ENCODE peak calls at places on chromosomes 7 and 10, in four cellular contexts. U, Q, O and C are unnamed samples.

GRCh38 chr7:30974605-30975256 is 11.0 kb downstream of the GHRHR start:
- DNase-seq in U (peak), Q (peak), O (peak), C (peak)

GRCh38 chr10:119368991-119369869 is 161.9 kb downstream of the GRK5 start:
- DNase-seq in U (no peak), Q (no peak), O (no peak), C (no peak)

GRCh38 chr10:132802694-132803320 is 16.9 kb upstream of the NKX6-2 start:
- DNase-seq in U (no peak), Q (peak), O (no peak), C (no peak)

GRCh38 chr10:43255644-43256431 is 11.0 kb downstream of the RASGEF1A start:
- DNase-seq in U (peak), Q (peak), O (no peak), C (peak)

GRCh38 chr10:27535312-27535711 is 31.2 kb downstream of the RAB18 start:
- DNase-seq in U (no peak), Q (no peak), O (no peak), C (no peak)

GRCh38 chr7:30238721-30239441 is 45.5 kb upstream of the ZNRF2 start:
- DNase-seq in U (no peak), Q (peak), O (peak), C (no peak)

GRCh38 chr7:73606801-73607691 is 17.3 kb downstream of the MLXIPL start:
- DNase-seq in U (peak), Q (peak), O (no peak), C (peak)

GRCh38 chr7:78649976-78650375 is 803.5 kb downstream of the MAGI2 start:
- DNase-seq in U (no peak), Q (no peak), O (no peak), C (no peak)

GRCh38 chr10:43353495-43354324 is 17.7 kb upstream of the FXYD4 start:
- DNase-seq in U (no peak), Q (no peak), O (no peak), C (no peak)

GRCh38 chr10:118444016-118444415 is 101.9 kb upstream of the FAM204A start:
- DNase-seq in U (no peak), Q (no peak), O (no peak), C (no peak)

GRCh38 chr7:19095461-19095860 is 22.0 kb downstream of the TWIST1 start:
- DNase-seq in U (no peak), Q (no peak), O (no peak), C (no peak)

GRCh38 chr7:29623976-29624375 is 60.3 kb downstream of the PRR15 start:
- DNase-seq in U (no peak), Q (no peak), O (no peak), C (no peak)

GRCh38 chr10:86258488-86258887 is 108.1 kb downstream of the GRID1 start:
- DNase-seq in U (peak), Q (no peak), O (no peak), C (no peak)

GRCh38 chr10:21626457-21627161 is 92.6 kb downstream of the MLLT10 start:
- DNase-seq in U (no peak), Q (no peak), O (no peak), C (no peak)

GRCh38 chr10:5566606-5567005 is 41.8 kb downstream of the CALML3 start:
- DNase-seq in U (peak), Q (no peak), O (no peak), C (no peak)

GRCh38 chr10:14810969-14811953 is 26.6 kb downstream of the CDNF start:
- DNase-seq in U (no peak), Q (no peak), O (no peak), C (no peak)

GRCh38 chr10:22310928-22311327 is 5.3 kb upstream of the COMMD3 start:
- DNase-seq in U (no peak), Q (no peak), O (no peak), C (no peak)

GRCh38 chr7:117666019-117666418 is 186.2 kb downstream of the CFTR start:
- DNase-seq in U (no peak), Q (no peak), O (no peak), C (no peak)
- TF ChIP-seq FOXK2 in U (no peak), Q (no peak), O (no peak), C (no peak)

DNA sequence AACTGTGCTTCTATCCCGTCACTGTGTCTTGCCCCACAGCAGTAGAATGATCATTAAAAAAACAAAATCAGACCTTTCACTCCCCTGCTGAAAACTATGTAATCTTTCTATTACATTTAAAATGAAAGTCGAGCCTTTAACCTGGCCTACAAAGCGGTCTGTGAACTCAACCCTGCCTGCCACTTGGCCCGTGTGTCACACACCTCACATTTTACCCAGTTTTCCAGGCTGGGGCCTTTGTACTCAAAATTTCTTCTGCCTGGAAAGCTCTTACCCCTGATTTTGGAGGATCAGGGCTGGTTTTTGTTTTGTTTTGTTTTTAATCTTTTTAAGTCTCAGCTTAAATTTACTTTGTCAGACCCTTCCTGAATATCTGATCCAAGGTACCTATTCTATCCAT is 82.1 kb downstream of the UBE2H start:
- DNase-seq in U (no peak), Q (no peak), O (no peak), C (no peak)
- TF ChIP-seq FOXM1 in U (no peak), Q (no peak), O (no peak), C (no peak)

DNA sequence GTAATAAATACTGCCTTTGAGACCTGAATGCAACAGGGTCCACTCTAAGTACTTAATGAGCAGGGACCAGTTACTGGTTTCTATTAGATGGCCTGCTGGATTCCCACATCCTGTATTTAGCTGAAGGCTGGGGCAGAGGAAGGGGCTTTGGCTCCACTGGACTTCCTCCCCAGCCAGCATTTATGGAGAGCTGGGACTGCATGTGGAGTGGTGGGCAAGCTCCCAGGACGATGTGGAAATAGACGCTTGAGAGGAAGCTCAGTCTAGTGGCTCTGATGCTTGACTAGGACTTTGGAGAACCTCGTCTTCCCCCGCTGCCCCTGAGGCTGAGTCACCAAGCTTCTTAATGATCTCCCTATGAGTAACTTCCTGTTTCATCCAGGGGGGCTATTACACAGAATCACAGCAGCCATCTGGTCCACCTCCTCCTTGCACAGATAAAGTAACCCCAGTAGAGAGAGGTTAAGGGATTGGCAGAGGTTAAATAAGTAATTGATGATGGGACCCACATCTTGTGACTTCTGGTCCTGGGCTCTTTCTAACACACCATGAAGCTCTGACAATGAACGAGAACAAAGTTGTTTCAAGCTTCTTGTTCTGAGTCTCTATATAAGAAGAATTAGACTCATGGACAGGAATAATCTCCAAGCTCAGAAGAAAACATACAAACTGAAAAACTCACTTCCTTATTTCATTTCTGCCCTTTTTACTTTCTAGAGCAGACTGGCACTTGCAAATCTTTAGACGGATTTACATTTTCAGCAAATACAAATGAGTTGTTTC is 126.2 kb downstream of the PRPF18 start:
- DNase-seq in U (peak), Q (no peak), O (peak), C (no peak)
- TF ChIP-seq FOXK2 in U (no peak), Q (no peak), O (no peak), C (no peak)

GRCh38 chr7:98133181-98133580 is 26.5 kb downstream of the LMTK2 start:
- DNase-seq in U (peak), Q (no peak), O (peak), C (no peak)
- TF ChIP-seq FOXM1 in U (peak), Q (no peak), O (peak), C (no peak)

DNA sequence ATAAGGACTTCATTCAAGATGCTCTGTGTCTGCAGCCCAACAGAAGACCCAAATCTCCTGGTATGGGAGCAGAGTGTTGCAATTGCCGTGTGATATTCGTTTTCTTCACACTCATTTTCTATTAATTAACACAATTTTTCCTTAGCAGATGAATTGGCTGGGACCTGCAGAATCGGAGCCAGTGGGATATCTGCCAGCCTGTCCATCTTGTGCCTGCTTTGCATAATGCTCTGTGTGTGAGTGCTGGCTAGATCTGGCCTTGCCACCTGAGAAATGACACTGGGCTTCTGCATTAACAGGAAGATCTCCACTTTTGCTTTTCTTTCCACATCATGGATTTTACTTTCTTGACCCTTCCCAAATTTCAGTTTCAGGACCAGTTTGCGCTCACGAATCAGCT is 70.4 kb upstream of the GPR158 start:
- DNase-seq in U (no peak), Q (no peak), O (no peak), C (no peak)
- TF ChIP-seq FOXK2 in U (no peak), Q (no peak), O (no peak), C (no peak)

GRCh38 chr7:40680657-40681056 is 545.9 kb downstream of the SUGCT start:
- DNase-seq in U (peak), Q (peak), O (no peak), C (peak)

GRCh38 chr7:40682696-40683095 is 547.9 kb downstream of the SUGCT start:
- DNase-seq in U (no peak), Q (no peak), O (no peak), C (no peak)
- TF ChIP-seq FOXM1 in U (no peak), Q (no peak), O (no peak), C (no peak)

GRCh38 chr10:29590598-29591415 is 44.0 kb downstream of the SVIL start:
- DNase-seq in U (peak), Q (peak), O (no peak), C (peak)
- TF ChIP-seq FOXK2 in U (no peak), Q (no peak), O (no peak), C (no peak)

DNA sequence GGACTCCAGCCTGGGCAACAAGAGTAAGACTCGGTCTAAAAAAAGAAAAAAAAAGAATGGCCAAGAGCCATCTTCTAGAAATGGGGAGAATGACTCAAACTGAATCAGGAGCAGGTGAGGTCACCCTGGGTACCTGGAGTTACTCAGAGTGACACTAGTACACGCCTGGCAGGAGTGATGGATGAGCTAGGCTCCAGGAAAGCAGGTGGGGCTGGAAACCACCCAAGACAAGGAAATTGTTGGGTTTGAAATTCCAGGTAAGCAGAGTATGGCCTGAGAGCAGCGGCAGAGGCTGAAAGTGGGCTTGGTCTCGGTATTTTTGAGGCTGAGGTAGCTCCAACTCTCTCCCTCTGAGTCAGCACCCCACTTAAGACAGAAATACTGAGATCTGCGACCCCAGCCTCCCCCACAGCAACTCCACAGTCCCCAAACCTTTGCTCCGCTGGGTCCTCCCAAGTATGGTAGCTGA is 18.5 kb downstream of the DDIT4 start:
- DNase-seq in U (no peak), Q (no peak), O (no peak), C (no peak)
- TF ChIP-seq FOXM1 in U (no peak), Q (no peak), O (peak), C (no peak)

DNA sequence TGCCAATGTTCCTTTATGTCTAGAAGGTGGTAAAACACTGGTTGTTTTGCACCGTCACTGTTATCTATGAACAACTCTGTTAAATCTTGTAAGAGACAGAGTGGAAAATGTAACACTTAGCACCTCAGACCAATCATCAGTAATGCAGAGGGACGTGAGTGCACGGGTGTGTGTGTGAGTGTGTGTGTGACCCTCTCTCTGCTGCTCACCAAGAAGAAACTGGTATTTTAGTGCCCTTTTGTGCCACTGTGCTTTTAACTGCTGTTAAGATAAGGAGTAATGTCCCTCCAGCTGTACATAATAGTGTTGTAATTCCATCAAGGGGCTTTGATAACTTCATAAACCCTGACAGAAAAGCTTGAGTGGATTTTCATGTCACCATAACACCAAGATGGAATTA is 130.1 kb downstream of the CREB5 start:
- DNase-seq in U (no peak), Q (no peak), O (no peak), C (peak)
- TF ChIP-seq FOXK2 in U (no peak), Q (no peak), O (no peak), C (no peak)